ENCODE peak calls at places on chromosomes 16 and 17, in eight cellular contexts. I, T, R, F, L, G, W and S are unnamed samples.

GRCh38 chr17:3766783-3767182 is 34.2 kb downstream of the ITGAE start:
- DNase-seq in I (no peak), T (no peak), R (no peak), F (no peak), L (no peak), G (no peak), W (peak), S (no peak)

GRCh38 chr17:676965-677364 is 37.7 kb downstream of the VPS53 start:
- DNase-seq in I (no peak), T (no peak), R (no peak), F (no peak), L (no peak), G (no peak), W (no peak), S (no peak)

GRCh38 chr16:79658301-79659001 is 57.9 kb upstream of the MAF start:
- DNase-seq in I (peak), T (peak), R (no peak), F (no peak), L (peak), G (peak), W (no peak), S (peak)

GRCh38 chr17:77098884-77099545 is 41.8 kb upstream of the SEC14L1 start:
- DNase-seq in I (peak), T (peak), R (no peak), F (no peak), L (peak), G (no peak), W (no peak), S (peak)

GRCh38 chr17:50218071-50218759 is 16.8 kb upstream of the COL1A1 start:
- DNase-seq in I (no peak), T (no peak), R (no peak), F (no peak), L (no peak), G (no peak), W (no peak), S (peak)

GRCh38 chr17:4199818-4200402 is 56.9 kb downstream of the CYB5D2 start:
- DNase-seq in I (no peak), T (no peak), R (peak), F (peak), L (no peak), G (peak), W (peak), S (peak)

GRCh38 chr16:12535535-12536411 is 267.9 kb downstream of the CPPED1 start:
- DNase-seq in I (no peak), T (no peak), R (peak), F (no peak), L (no peak), G (no peak), W (peak), S (no peak)

GRCh38 chr16:24883714-24884151 is 38.0 kb downstream of the SLC5A11 start:
- DNase-seq in I (no peak), T (no peak), R (peak), F (no peak), L (no peak), G (no peak), W (no peak), S (no peak)

GRCh38 chr17:36978810-36979584 is 30.2 kb downstream of the AATF start:
- DNase-seq in I (no peak), T (no peak), R (no peak), F (peak), L (no peak), G (no peak), W (no peak), S (peak)

GRCh38 chr17:56305017-56305416 is 151.7 kb downstream of the ANKFN1 start:
- DNase-seq in I (no peak), T (no peak), R (no peak), F (peak), L (no peak), G (no peak), W (no peak), S (no peak)

GRCh38 chr17:4332296-4332970 is 34.0 kb downstream of the UBE2G1 start:
- DNase-seq in I (no peak), T (no peak), R (no peak), F (peak), L (no peak), G (peak), W (no peak), S (no peak)

GRCh38 chr17:7631398-7632380 is 1.8 kb downstream of the SHBG start:
- DNase-seq in I (no peak), T (no peak), R (no peak), F (no peak), L (no peak), G (no peak), W (no peak), S (no peak)

GRCh38 chr17:38325221-38325851 is 18.4 kb downstream of the GPR179 start:
- DNase-seq in I (no peak), T (no peak), R (no peak), F (no peak), L (no peak), G (no peak), W (no peak), S (no peak)

GRCh38 chr16:87949071-87949744 is 2.0 kb upstream of the BANP start:
- DNase-seq in I (no peak), T (no peak), R (no peak), F (no peak), L (no peak), G (no peak), W (no peak), S (no peak)

GRCh38 chr17:72782985-72783701 is 309.3 kb downstream of the SLC39A11 start:
- DNase-seq in I (no peak), T (no peak), R (no peak), F (no peak), L (no peak), G (no peak), W (no peak), S (peak)

GRCh38 chr17:42027961-42028790 is 8.3 kb downstream of the NKIRAS2 start:
- DNase-seq in I (no peak), T (no peak), R (no peak), F (peak), L (no peak), G (no peak), W (no peak), S (no peak)

GRCh38 chr17:13575922-13576419 is 25.8 kb downstream of the HS3ST3A1 start:
- DNase-seq in I (no peak), T (no peak), R (no peak), F (no peak), L (no peak), G (no peak), W (no peak), S (no peak)

GRCh38 chr17:27544350-27545131 is 86.4 kb upstream of the LGALS9 start:
- DNase-seq in I (no peak), T (no peak), R (peak), F (no peak), L (no peak), G (no peak), W (peak), S (no peak)

GRCh38 chr17:62089296-62089695 is 24.2 kb upstream of the MED13 start:
- DNase-seq in I (no peak), T (no peak), R (no peak), F (no peak), L (no peak), G (no peak), W (no peak), S (no peak)

GRCh38 chr17:81315170-81315884 is 20.2 kb upstream of the SLC38A10 start:
- DNase-seq in I (no peak), T (no peak), R (no peak), F (no peak), L (no peak), G (no peak), W (no peak), S (no peak)

GRCh38 chr17:77392376-77393273 is 251.9 kb downstream of the SEC14L1 start:
- DNase-seq in I (no peak), T (peak), R (no peak), F (peak), L (no peak), G (no peak), W (no peak), S (no peak)

GRCh38 chr16:57271867-57272495 is 12.5 kb downstream of the PLLP start:
- DNase-seq in I (no peak), T (no peak), R (no peak), F (no peak), L (no peak), G (no peak), W (no peak), S (no peak)

GRCh38 chr17:79461041-79461440 is 149.8 kb downstream of the RBFOX3 start:
- DNase-seq in I (no peak), T (peak), R (no peak), F (no peak), L (no peak), G (peak), W (no peak), S (peak)

GRCh38 chr17:34895388-34895787 is 65.9 kb downstream of the CCT6B start:
- DNase-seq in I (no peak), T (no peak), R (no peak), F (peak), L (no peak), G (no peak), W (no peak), S (no peak)

GRCh38 chr16:48901712-48902374 is 291.9 kb upstream of the N4BP1 start:
- DNase-seq in I (no peak), T (no peak), R (peak), F (peak), L (no peak), G (no peak), W (no peak), S (no peak)

GRCh38 chr16:17076818-17077498 is 393.8 kb downstream of the XYLT1 start:
- DNase-seq in I (no peak), T (no peak), R (no peak), F (no peak), L (no peak), G (no peak), W (no peak), S (no peak)

GRCh38 chr17:59513934-59514841 is 51.2 kb upstream of the DHX40 start:
- DNase-seq in I (peak), T (peak), R (no peak), F (peak), L (peak), G (no peak), W (no peak), S (peak)

GRCh38 chr17:77375917-77376651 is 235.3 kb downstream of the SEC14L1 start:
- DNase-seq in I (no peak), T (peak), R (no peak), F (peak), L (peak), G (no peak), W (peak), S (no peak)

GRCh38 chr17:45406107-45406506 is 26.6 kb downstream of the ARHGAP27 start:
- DNase-seq in I (no peak), T (no peak), R (no peak), F (no peak), L (no peak), G (no peak), W (no peak), S (no peak)

GRCh38 chr17:36000730-36001108 is 634 bp downstream of the CCL15 start:
- DNase-seq in I (peak), T (no peak), R (no peak), F (no peak), L (no peak), G (no peak), W (no peak), S (no peak)

GRCh38 chr17:41812176-41813038 is at the start of gene FKBP10:
- DNase-seq in I (peak), T (peak), R (peak), F (peak), L (peak), G (peak), W (peak), S (peak)

GRCh38 chr17:66123163-66123562 is 68.8 kb downstream of the CEP112 start:
- DNase-seq in I (no peak), T (peak), R (no peak), F (no peak), L (no peak), G (no peak), W (no peak), S (peak)